ENCODE peak calls at places on chromosomes 3 and 15, in eight cellular contexts. H, W, C, P, N, X, B and R are unnamed samples.

GRCh38 chr3:104323226-104323625 is 1043.5 kb upstream of the ALCAM start:
- DNase-seq in H (no peak), W (no peak), C (no peak), P (no peak), N (no peak), X (no peak), B (no peak), R (no peak)

GRCh38 chr3:110598847-110599490 is 472.6 kb upstream of the NECTIN3 start:
- DNase-seq in H (no peak), W (no peak), C (no peak), P (peak; percentile 51), N (peak; percentile 73), X (no peak), B (peak; percentile 65), R (no peak)

GRCh38 chr3:39639344-39640236 is 169.8 kb upstream of the MYRIP start:
- DNase-seq in H (peak; percentile 47), W (peak; percentile 91), C (no peak), P (peak; percentile 99), N (peak; percentile 98), X (peak; percentile 92), B (peak; percentile 97), R (peak; percentile 3)

GRCh38 chr3:52792961-52793695 is 1.5 kb upstream of the ITIH3 start:
- DNase-seq in H (no peak), W (no peak), C (no peak), P (peak; percentile 68), N (peak; percentile 7), X (no peak), B (no peak), R (no peak)

GRCh38 chr15:40343512-40343911 is 2.8 kb upstream of the CCDC9B start:
- DNase-seq in H (no peak), W (peak; percentile 68), C (no peak), P (peak; percentile 94), N (peak; percentile 97), X (peak; percentile 88), B (peak; percentile 97), R (no peak)

GRCh38 chr3:131502530-131503327 is at the start of gene MRPL3:
- DNase-seq in H (peak; percentile 84), W (peak; percentile 86), C (peak; percentile 90), P (peak; percentile 96), N (peak; percentile 88), X (peak; percentile 71), B (peak; percentile 80), R (peak; percentile 91)

GRCh38 chr15:34119291-34119690 is 17.4 kb downstream of the PGBD4 start:
- DNase-seq in H (no peak), W (peak; percentile 6), C (no peak), P (peak; percentile 30), N (peak; percentile 45), X (no peak), B (peak; percentile 18), R (no peak)

GRCh38 chr3:54712539-54712938 is 215.3 kb downstream of the LRTM1 start:
- DNase-seq in H (no peak), W (no peak), C (no peak), P (peak; percentile 2), N (peak; percentile 16), X (no peak), B (peak; percentile 3), R (no peak)

GRCh38 chr3:176505878-176506621 is 691.2 kb downstream of the TBL1XR1 start:
- DNase-seq in H (peak; percentile 97), W (no peak), C (no peak), P (no peak), N (no peak), X (no peak), B (no peak), R (peak; percentile 42)

GRCh38 chr3:159950156-159950898 is 38.3 kb upstream of the IL12A start:
- DNase-seq in H (no peak), W (no peak), C (no peak), P (no peak), N (no peak), X (no peak), B (no peak), R (no peak)

GRCh38 chr3:101989578-101990200 is 140.4 kb downstream of the NFKBIZ start:
- DNase-seq in H (no peak), W (no peak), C (no peak), P (no peak), N (no peak), X (no peak), B (no peak), R (no peak)

GRCh38 chr3:188288153-188288552 is 134.2 kb downstream of the LPP start:
- DNase-seq in H (no peak), W (no peak), C (no peak), P (no peak), N (no peak), X (no peak), B (no peak), R (no peak)

GRCh38 chr15:80272987-80273386 is 21.0 kb upstream of the CTXND1 start:
- DNase-seq in H (no peak), W (no peak), C (no peak), P (no peak), N (no peak), X (no peak), B (no peak), R (no peak)

GRCh38 chr3:56115199-56115598 is 353.1 kb downstream of the ERC2 start:
- DNase-seq in H (no peak), W (no peak), C (no peak), P (no peak), N (no peak), X (no peak), B (no peak), R (no peak)

GRCh38 chr15:44501768-44502366 is 35.1 kb upstream of the EIF3J start:
- DNase-seq in H (no peak), W (peak; percentile 32), C (peak; percentile 32), P (peak; percentile 67), N (peak; percentile 51), X (no peak), B (peak; percentile 36), R (peak; percentile 19)

GRCh38 chr3:106380232-106380631 is 511.4 kb upstream of the CBLB start:
- DNase-seq in H (no peak), W (no peak), C (no peak), P (no peak), N (no peak), X (no peak), B (no peak), R (no peak)
- H3K9me3 ChIP-seq in H (no peaks in the 10 kb centered on the region), W (no peaks in the 10 kb centered on the region), C (no peaks in the 10 kb centered on the region), P (no peaks in the 10 kb centered on the region), N (no peaks in the 10 kb centered on the region), X (no peaks in the 10 kb centered on the region), B (no peaks in the 10 kb centered on the region), R (no peaks in the 10 kb centered on the region)

GRCh38 chr3:126056123-126056522 is 27.8 kb downstream of the SLC41A3 start:
- DNase-seq in H (no peak), W (no peak), C (no peak), P (no peak), N (no peak), X (no peak), B (no peak), R (no peak)
- H3K27ac ChIP-seq in H (no peak overlapping the region), W (no peak overlapping the region), C (no peak overlapping the region), P (no peak overlapping the region), N (no peak overlapping the region), X (no peak overlapping the region), B (no peak overlapping the region), R (no peak overlapping the region)

DNA sequence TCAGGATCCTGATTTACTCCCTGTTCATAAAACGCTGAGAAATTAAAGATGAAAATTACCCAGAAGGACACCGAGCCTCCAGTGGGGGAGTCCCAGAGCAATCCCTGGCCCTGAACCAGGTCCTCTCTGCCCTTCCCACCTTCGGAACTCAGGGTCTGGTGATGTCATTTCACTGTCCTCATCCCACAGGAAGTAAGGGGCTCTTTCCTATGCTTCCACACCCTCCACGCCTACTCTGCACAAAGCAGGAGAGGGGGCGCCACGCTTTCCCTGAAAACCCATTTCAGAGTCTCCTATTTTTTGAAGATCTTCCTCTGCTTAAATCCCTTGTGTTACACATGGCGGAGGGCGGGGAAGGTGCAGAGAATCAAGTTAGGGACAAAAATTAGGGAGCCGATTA is 18.8 kb downstream of the MEGF11 start:
- DNase-seq in H (no peak), W (no peak), C (no peak), P (no peak), N (no peak), X (no peak), B (no peak), R (no peak)
- H3K79me2 ChIP-seq in H (no peaks in the 10 kb centered on the region), W (no peaks in the 10 kb centered on the region), C (no peaks in the 10 kb centered on the region), P (no peaks in the 10 kb centered on the region), N (no peaks in the 10 kb centered on the region), X (no peaks in the 10 kb centered on the region), B (no peaks in the 10 kb centered on the region), R (no peaks in the 10 kb centered on the region)

GRCh38 chr3:185827595-185828344 is 2.9 kb upstream of the IGF2BP2 start:
- DNase-seq in H (no peak), W (no peak), C (no peak), P (no peak), N (no peak), X (no peak), B (no peak), R (no peak)
- H3K9me3 ChIP-seq in H (peaks cover 21% of the 10 kb centered on the region), W (no peaks in the 10 kb centered on the region), C (no peaks in the 10 kb centered on the region), P (no peaks in the 10 kb centered on the region), N (no peaks in the 10 kb centered on the region), X (peaks cover 22% of the 10 kb centered on the region), B (no peaks in the 10 kb centered on the region), R (no peaks in the 10 kb centered on the region)

GRCh38 chr15:29914441-29915053 is 92.3 kb upstream of the TJP1 start:
- DNase-seq in H (no peak), W (no peak), C (no peak), P (no peak), N (no peak), X (no peak), B (no peak), R (no peak)

GRCh38 chr15:29917600-29918597 is 95.6 kb upstream of the TJP1 start:
- DNase-seq in H (no peak), W (peak; percentile 31), C (no peak), P (peak; percentile 56), N (peak; percentile 41), X (no peak), B (no peak), R (no peak)

GRCh38 chr15:29911705-29912104 is 89.4 kb upstream of the TJP1 start:
- DNase-seq in H (no peak), W (no peak), C (no peak), P (peak; percentile 48), N (no peak), X (no peak), B (no peak), R (no peak)

GRCh38 chr15:29910068-29910467 is 87.8 kb upstream of the TJP1 start:
- DNase-seq in H (no peak), W (no peak), C (no peak), P (peak; percentile 29), N (no peak), X (no peak), B (no peak), R (no peak)

DNA sequence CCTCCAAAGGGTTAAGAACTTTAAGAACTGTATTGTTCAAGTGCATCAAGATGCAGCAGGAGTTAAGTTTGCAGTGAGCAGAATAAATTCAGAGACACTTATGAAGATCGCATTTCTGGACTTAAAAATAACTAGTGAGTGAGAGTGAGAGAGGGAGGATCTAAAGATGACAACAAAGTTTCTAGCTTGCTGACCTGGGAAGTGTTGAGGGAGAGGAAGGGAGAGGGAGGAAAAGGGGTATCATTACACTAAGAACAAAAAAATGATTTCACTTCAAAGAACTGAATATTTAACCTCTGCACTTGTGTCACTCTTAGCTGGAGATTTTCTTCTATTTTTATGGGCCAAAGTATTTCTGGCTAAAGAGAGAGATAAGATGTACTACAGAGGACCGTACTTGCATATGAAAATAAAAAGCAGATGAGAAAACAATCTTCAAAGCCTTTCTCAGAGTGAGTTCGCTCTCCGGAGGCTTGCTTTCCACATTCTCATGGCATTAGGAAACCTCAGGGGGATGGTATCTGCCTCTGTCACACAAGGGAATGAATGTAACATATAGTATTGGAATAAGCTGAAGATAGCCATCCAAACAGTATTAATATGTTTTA is 91.4 kb upstream of the TJP1 start:
- DNase-seq in H (no peak), W (no peak), C (no peak), P (peak; percentile 81), N (peak; percentile 64), X (no peak), B (peak; percentile 49), R (no peak)
- H3K27ac ChIP-seq in H (no peak overlapping the region), W (no peak overlapping the region), C (no peak overlapping the region), P (peak overlapping the region; percentile 54), N (no peak overlapping the region), X (no peak overlapping the region), B (peak overlapping the region; percentile 52), R (no peak overlapping the region)